ENCODE peak calls at places on chromosome 1, in six cellular contexts. D is GM13977, C is AG09309, P is right atrium auricular region, B is hepatocyte, E is GM10248. J is an unnamed sample.

GRCh38 chr1:11774753-11775152 is 12.8 kb downstream of the C1orf167 start:
- DNase-seq in D (no peak), C (no peak), P (no peak), B (no peak), E (no peak), J (no peak)

GRCh38 chr1:33930346-33931114 is 66.7 kb downstream of the HMGB4 start:
- DNase-seq in D (no peak), C (no peak), P (no peak), B (no peak), E (no peak), J (no peak)

GRCh38 chr1:156055649-156056048 is 1.1 kb downstream of the LAMTOR2 start:
- DNase-seq in D (no peak), C (no peak), P (no peak), B (no peak), E (no peak), J (no peak)

GRCh38 chr1:56566994-56567393 is 12.4 kb downstream of the PLPP3 start:
- DNase-seq in D (no peak), C (no peak), P (no peak), B (no peak), E (no peak), J (no peak)

GRCh38 chr1:227795732-227796131 is 19.7 kb upstream of the PRSS38 start:
- DNase-seq in D (no peak), C (no peak), P (peak; percentile 34), B (no peak), E (peak; percentile 17), J (peak; percentile 71)

GRCh38 chr1:171472183-171472647 is 13.1 kb upstream of the PRRC2C start:
- DNase-seq in D (no peak), C (no peak), P (no peak), B (no peak), E (no peak), J (no peak)

GRCh38 chr1:210250665-210250997 is 18.0 kb downstream of the SERTAD4 start:
- DNase-seq in D (no peak), C (no peak), P (no peak), B (peak; percentile 46), E (no peak), J (no peak)

GRCh38 chr1:43207229-43207853 is 35.2 kb downstream of the CFAP57 start:
- DNase-seq in D (no peak), C (no peak), P (no peak), B (peak; percentile 64), E (no peak), J (no peak)

GRCh38 chr1:170578356-170578755 is 46.4 kb downstream of the GORAB start:
- DNase-seq in D (no peak), C (no peak), P (no peak), B (no peak), E (no peak), J (no peak)

GRCh38 chr1:6459850-6460265 is 6.1 kb downstream of the TNFRSF25 start:
- DNase-seq in D (no peak), C (no peak), P (no peak), B (no peak), E (no peak), J (no peak)

GRCh38 chr1:163195728-163196448 is 6.8 kb downstream of the RGS5 start:
- DNase-seq in D (no peak), C (no peak), P (no peak), B (peak; percentile 35), E (no peak), J (no peak)

GRCh38 chr1:67031121-67031520 is 22.8 kb downstream of the SLC35D1 start:
- DNase-seq in D (no peak), C (no peak), P (no peak), B (no peak), E (no peak), J (no peak)

GRCh38 chr1:228647523-228648444 is 87.5 kb upstream of the RHOU start:
- DNase-seq in D (no peak), C (no peak), P (no peak), B (peak; percentile 70), E (peak; percentile 23), J (peak; percentile 84)

GRCh38 chr1:17661546-17662157 is 93.5 kb upstream of the ACTL8 start:
- DNase-seq in D (peak; percentile 88), C (no peak), P (no peak), B (peak; percentile 65), E (peak; percentile 85), J (peak; percentile 92)

GRCh38 chr1:201019321-201019977 is 4.1 kb downstream of the KIF21B start:
- DNase-seq in D (peak; percentile 92), C (no peak), P (peak; percentile 63), B (peak; percentile 37), E (peak; percentile 90), J (no peak)

GRCh38 chr1:20739225-20739624 is 6.7 kb upstream of the SH2D5 start:
- DNase-seq in D (no peak), C (peak; percentile 44), P (no peak), B (no peak), E (no peak), J (no peak)

GRCh38 chr1:33928256-33928655 is 64.4 kb downstream of the HMGB4 start:
- DNase-seq in D (no peak), C (no peak), P (no peak), B (no peak), E (no peak), J (no peak)

GRCh38 chr1:230176871-230177411 is 109.9 kb downstream of the GALNT2 start:
- DNase-seq in D (no peak), C (no peak), P (peak; percentile 89), B (no peak), E (no peak), J (peak; percentile 69)

GRCh38 chr1:212247179-212247721 is 38.0 kb upstream of the PPP2R5A start:
- DNase-seq in D (no peak), C (no peak), P (no peak), B (peak; percentile 52), E (no peak), J (no peak)

GRCh38 chr1:110650623-110651022 is 24.1 kb downstream of the KCNA3 start:
- DNase-seq in D (no peak), C (no peak), P (no peak), B (no peak), E (no peak), J (no peak)

GRCh38 chr1:240044620-240045019 is 47.1 kb upstream of the FMN2 start:
- DNase-seq in D (no peak), C (peak; percentile 28), P (no peak), B (no peak), E (no peak), J (no peak)

GRCh38 chr1:34867421-34867820 is 7.9 kb upstream of the SMIM12 start:
- DNase-seq in D (no peak), C (no peak), P (no peak), B (no peak), E (no peak), J (no peak)

GRCh38 chr1:243748706-243749283 is 101.2 kb downstream of the AKT3 start:
- DNase-seq in D (peak; percentile 77), C (peak; percentile 51), P (no peak), B (peak; percentile 80), E (peak; percentile 67), J (no peak)

GRCh38 chr1:213443415-213443814 is 392.4 kb downstream of the RPS6KC1 start:
- DNase-seq in D (no peak), C (no peak), P (no peak), B (peak; percentile 41), E (no peak), J (no peak)

GRCh38 chr1:44617703-44618029 is 56.6 kb downstream of the TMEM53 start:
- DNase-seq in D (no peak), C (no peak), P (no peak), B (no peak), E (no peak), J (no peak)

GRCh38 chr1:30889506-30889905 is 19.1 kb downstream of the SDC3 start:
- DNase-seq in D (no peak), C (no peak), P (no peak), B (no peak), E (no peak), J (no peak)

GRCh38 chr1:226912587-226913176 is 27.4 kb upstream of the COQ8A start:
- DNase-seq in D (peak; percentile 54), C (no peak), P (no peak), B (peak; percentile 80), E (peak; percentile 73), J (no peak)

GRCh38 chr1:99146129-99146848 is 118.0 kb upstream of the PLPPR4 start:
- DNase-seq in D (no peak), C (no peak), P (no peak), B (no peak), E (no peak), J (no peak)

GRCh38 chr1:204065174-204065985 is 7.5 kb upstream of the SOX13 start:
- DNase-seq in D (no peak), C (no peak), P (no peak), B (no peak), E (no peak), J (no peak)
- TF ChIP-seq CTCF in D (no peak), C (no peak), P (no peak), B (no peak), E (no peak), J (no peak)

DNA sequence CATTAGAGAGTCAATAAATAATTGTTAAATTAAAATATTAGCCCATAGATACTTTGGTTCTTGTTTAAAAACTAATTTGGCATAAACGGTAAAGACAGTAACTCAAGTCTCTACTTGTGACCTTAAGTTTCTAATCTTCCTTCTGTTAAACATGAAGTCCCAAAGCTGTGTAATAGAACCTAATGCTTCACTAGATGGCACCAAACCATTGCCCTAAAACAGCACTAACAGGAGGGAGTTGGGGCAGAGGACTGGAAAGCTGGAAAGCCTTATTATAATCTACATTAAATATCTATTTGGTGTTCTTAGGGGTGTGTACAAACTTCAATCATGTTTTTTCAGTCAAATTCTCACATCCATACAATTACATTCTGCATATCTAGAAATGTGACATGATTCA is 176.6 kb downstream of the OLFM3 start:
- DNase-seq in D (no peak), C (no peak), P (no peak), B (peak; percentile 68), E (no peak), J (no peak)
- TF ChIP-seq CTCF in D (peak; percentile 44), C (no peak), P (peak; percentile 57), B (peak; percentile 72), E (no peak), J (peak; percentile 50)

GRCh38 chr1:188594542-188595235 is 1765.9 kb downstream of the PLA2G4A start:
- DNase-seq in D (no peak), C (no peak), P (no peak), B (no peak), E (no peak), J (no peak)

GRCh38 chr1:188599313-188599712 is 1770.6 kb downstream of the PLA2G4A start:
- DNase-seq in D (no peak), C (no peak), P (no peak), B (no peak), E (no peak), J (no peak)
- TF ChIP-seq CTCF in D (no peak), C (no peak), P (no peak), B (no peak), E (no peak), J (no peak)

GRCh38 chr1:2558030-2558400 is 1.8 kb downstream of the TNFRSF14 start:
- DNase-seq in D (no peak), C (no peak), P (no peak), B (no peak), E (no peak), J (no peak)

GRCh38 chr1:2558420-2558819 is 2.2 kb downstream of the TNFRSF14 start:
- DNase-seq in D (no peak), C (no peak), P (no peak), B (no peak), E (no peak), J (no peak)

GRCh38 chr1:2556277-2557145 is at the start of gene TNFRSF14:
- DNase-seq in D (peak; percentile 89), C (no peak), P (peak; percentile 65), B (peak; percentile 66), E (peak; percentile 83), J (no peak)

GRCh38 chr1:2558861-2559260 is 2.7 kb downstream of the TNFRSF14 start:
- DNase-seq in D (no peak), C (no peak), P (no peak), B (no peak), E (no peak), J (no peak)

GRCh38 chr1:2557146-2558029 is 1.2 kb downstream of the TNFRSF14 start:
- DNase-seq in D (no peak), C (no peak), P (no peak), B (no peak), E (no peak), J (no peak)
- TF ChIP-seq CTCF in D (no peak), C (no peak), P (no peak), B (no peak), E (peak; percentile 16), J (no peak)